ENCODE peak calls at places on chromosomes 6 and 20, in ten cellular contexts. L is ACHN; H is A673; M is SJSA1; Q is HTR-8/SVneo; G is activated CD4-positive, alpha-beta T cell treated with anti-CD3 and anti-CD28 coated beads, Interleukin-2, amount 10 ng/mL, durations not matched to agents 24 days and 14 days; T is effector CD8-positive, alpha-beta T cell; X is neural progenitor cell; U is GM13977; Y is NCI-H1092 treated with DMSO at 0.1 percent for 48 hours. O is an unnamed sample.

GRCh38 chr20:8335796-8336195 is 203.7 kb downstream of the PLCB1 start:
- DNase-seq in L (no peak), H (no peak), M (no peak), Q (no peak), G (no peak), T (no peak), X (no peak), U (no peak), Y (no peak), O (no peak)

GRCh38 chr6:139628220-139628619 is 253.8 kb upstream of the CITED2 start:
- DNase-seq in L (no peak), H (no peak), M (no peak), Q (no peak), G (no peak), T (no peak), X (no peak), U (no peak), Y (no peak), O (no peak)

GRCh38 chr6:110593637-110594036 is 117.2 kb upstream of the SLC22A16 start:
- DNase-seq in L (no peak), H (no peak), M (no peak), Q (no peak), G (no peak), T (no peak), X (no peak), U (no peak), Y (no peak), O (no peak)

GRCh38 chr6:157990321-157991066 is 8.8 kb downstream of the SYNJ2 start:
- DNase-seq in L (no peak), H (peak; percentile 67), M (no peak), Q (no peak), G (peak; percentile 78), T (no peak), X (no peak), U (no peak), Y (no peak), O (peak; percentile 27)

GRCh38 chr6:163937071-163937470 is 522.6 kb downstream of the QKI start:
- DNase-seq in L (no peak), H (no peak), M (no peak), Q (no peak), G (no peak), T (no peak), X (no peak), U (no peak), Y (no peak), O (no peak)

GRCh38 chr6:75204959-75205775 is 686 bp downstream of the COL12A1 start:
- DNase-seq in L (peak; percentile 72), H (peak; percentile 43), M (peak; percentile 87), Q (no peak), G (peak; percentile 75), T (no peak), X (peak; percentile 60), U (peak; percentile 30), Y (no peak), O (peak; percentile 89)

GRCh38 chr6:151430886-151431285 is 21.0 kb downstream of the RMND1 start:
- DNase-seq in L (no peak), H (peak; percentile 50), M (no peak), Q (no peak), G (no peak), T (no peak), X (peak; percentile 75), U (no peak), Y (peak; percentile 4), O (no peak)

GRCh38 chr6:41466437-41466990 is 79.7 kb upstream of the FOXP4 start:
- DNase-seq in L (no peak), H (no peak), M (no peak), Q (no peak), G (no peak), T (no peak), X (no peak), U (no peak), Y (no peak), O (no peak)

GRCh38 chr6:55882731-55883595 is 7.6 kb upstream of the BMP5 start:
- DNase-seq in L (peak; percentile 85), H (peak; percentile 63), M (no peak), Q (peak; percentile 23), G (no peak), T (no peak), X (no peak), U (no peak), Y (no peak), O (peak; percentile 87)

GRCh38 chr6:1475169-1475568 is 85.8 kb downstream of the FOXF2 start:
- DNase-seq in L (no peak), H (no peak), M (no peak), Q (no peak), G (no peak), T (no peak), X (no peak), U (no peak), Y (no peak), O (no peak)

GRCh38 chr6:53813801-53814200 is 19.0 kb downstream of the LRRC1 start:
- DNase-seq in L (no peak), H (no peak), M (no peak), Q (no peak), G (no peak), T (no peak), X (no peak), U (no peak), Y (no peak), O (no peak)

GRCh38 chr20:1902188-1902587 is 7.0 kb downstream of the SIRPA start:
- DNase-seq in L (no peak), H (no peak), M (no peak), Q (no peak), G (no peak), T (no peak), X (no peak), U (no peak), Y (no peak), O (no peak)

GRCh38 chr20:38134427-38135281 is 30.4 kb downstream of the TGM2 start:
- DNase-seq in L (no peak), H (peak; percentile 49), M (peak; percentile 86), Q (peak; percentile 88), G (peak; percentile 73), T (no peak), X (no peak), U (no peak), Y (no peak), O (peak; percentile 85)

GRCh38 chr6:118867181-118867580 is 26.8 kb upstream of the ASF1A start:
- DNase-seq in L (no peak), H (no peak), M (no peak), Q (no peak), G (no peak), T (no peak), X (no peak), U (no peak), Y (no peak), O (no peak)

GRCh38 chr6:33297406-33297955 is 1.3 kb downstream of the RGL2 start:
- DNase-seq in L (no peak), H (no peak), M (no peak), Q (no peak), G (peak; percentile 68), T (no peak), X (peak; percentile 78), U (peak; percentile 64), Y (no peak), O (no peak)

GRCh38 chr6:5142131-5142530 is 57.0 kb downstream of the PPP1R3G start:
- DNase-seq in L (no peak), H (no peak), M (no peak), Q (no peak), G (no peak), T (no peak), X (no peak), U (no peak), Y (no peak), O (no peak)

GRCh38 chr20:45052698-45053440 is 48.1 kb downstream of the KCNS1 start:
- DNase-seq in L (no peak), H (no peak), M (no peak), Q (no peak), G (peak; percentile 74), T (no peak), X (no peak), U (no peak), Y (no peak), O (peak; percentile 91)

GRCh38 chr6:115643762-115644161 is 416.9 kb downstream of the FRK start:
- DNase-seq in L (peak; percentile 38), H (peak; percentile 4), M (no peak), Q (peak; percentile 9), G (no peak), T (no peak), X (no peak), U (no peak), Y (no peak), O (peak; percentile 63)

GRCh38 chr20:7333846-7334245 is 566.4 kb downstream of the BMP2 start:
- DNase-seq in L (no peak), H (no peak), M (no peak), Q (no peak), G (no peak), T (no peak), X (no peak), U (no peak), Y (no peak), O (no peak)

GRCh38 chr6:108559884-108560462 is 744 bp upstream of the FOXO3 start:
- DNase-seq in L (peak; percentile 75), H (peak; percentile 86), M (peak; percentile 77), Q (no peak), G (no peak), T (no peak), X (peak; percentile 82), U (peak; percentile 44), Y (peak; percentile 57), O (peak; percentile 82)

O was measured in EH.